ENCODE peak calls at places on chromosome 1, in ten cellular contexts. T is CD8-positive, alpha-beta memory T cell; P is colonic mucosa; F is mucosa of descending colon; N is GM23248; M is pancreas; U is body of pancreas; D is upper lobe of right lung; G is upper lobe of left lung; Y is OCI-LY7. O is an unnamed sample.
A peak's percentile ranks its signal among the peaks of the same experiment; 100 is the strongest.

GRCh38 chr1:23657659-23658275 is 33.8 kb upstream of the RPL11 start:
- DNase-seq in G (no peak), Y (peak; percentile 80), N (peak; percentile 71), P (peak; percentile 53), D (peak; percentile 75), F (no peak), M (no peak), U (peak; percentile 43), T (peak; percentile 17), O (no peak)

GRCh38 chr1:23743287-23744052 is at the start of gene ELOA:
- DNase-seq in D (peak; percentile 91), G (peak; percentile 95), P (peak; percentile 84), U (peak; percentile 69), N (peak; percentile 90), Y (peak; percentile 84), F (peak; percentile 88), M (peak; percentile 92), T (peak; percentile 68), O (no peak)

GRCh38 chr1:15799928-15800835 is 7.3 kb downstream of the UQCRHL start:
- DNase-seq in N (peak; percentile 72), P (peak; percentile 94), M (peak; percentile 81), T (no peak), G (no peak), Y (no peak), D (peak; percentile 76), U (peak; percentile 90), F (peak; percentile 91), O (no peak)

GRCh38 chr1:154968731-154969130 is 1.8 kb downstream of the SHC1 start:
- DNase-seq in N (no peak), Y (no peak), U (no peak), T (no peak), M (no peak), G (no peak), F (no peak), P (no peak), D (no peak), O (no peak)

GRCh38 chr1:227372662-227373061 is 54.4 kb upstream of the CDC42BPA start:
- DNase-seq in U (peak; percentile 23), T (no peak), D (no peak), N (peak; percentile 68), G (no peak), P (no peak), Y (no peak), F (no peak), M (no peak), O (no peak)

GRCh38 chr1:200837931-200838571 is 34.7 kb upstream of the GPR25 start:
- DNase-seq in F (no peak), P (no peak), T (no peak), N (peak; percentile 54), U (no peak), Y (peak; percentile 21), D (no peak), G (no peak), M (no peak), O (peak; percentile 9)

GRCh38 chr1:100354971-100355394 is 2.7 kb downstream of the CDC14A start:
- DNase-seq in T (no peak), Y (peak; percentile 29), D (no peak), P (peak; percentile 25), G (no peak), U (peak; percentile 48), F (no peak), N (no peak), M (no peak), O (no peak)

GRCh38 chr1:53634571-53634979 is 104.4 kb downstream of the GLIS1 start:
- DNase-seq in U (no peak), T (no peak), M (no peak), Y (no peak), F (no peak), D (peak; percentile 42), G (no peak), P (no peak), N (no peak), O (no peak)

GRCh38 chr1:40796939-40797667 is 13.5 kb downstream of the KCNQ4 start:
- DNase-seq in F (no peak), T (no peak), G (no peak), P (no peak), Y (no peak), D (no peak), M (no peak), U (peak; percentile 62), N (peak; percentile 53), O (no peak)

GRCh38 chr1:67468066-67468718 is 38.0 kb upstream of the SERBP1 start:
- DNase-seq in F (no peak), Y (no peak), D (no peak), G (no peak), N (peak; percentile 47), U (no peak), M (no peak), T (no peak), P (no peak), O (no peak)

GRCh38 chr1:206842851-206843250 is 22.6 kb upstream of the IL20 start:
- DNase-seq in U (no peak), M (no peak), T (no peak), G (no peak), P (no peak), F (no peak), N (no peak), D (no peak), Y (no peak), O (no peak)

GRCh38 chr1:18217398-18218043 is 109.9 kb downstream of the IGSF21 start:
- DNase-seq in P (peak; percentile 63), M (no peak), G (no peak), F (no peak), U (peak; percentile 8), Y (peak; percentile 67), N (peak; percentile 49), D (no peak), T (no peak), O (no peak)

GRCh38 chr1:111369645-111370044 is 57.9 kb downstream of the OVGP1 start:
- DNase-seq in P (no peak), D (no peak), U (peak; percentile 83), Y (no peak), G (no peak), T (no peak), F (no peak), M (peak; percentile 67), N (no peak), O (no peak)

GRCh38 chr1:7770939-7771672 is at the start of gene VAMP3:
- DNase-seq in D (peak; percentile 96), G (peak; percentile 99), T (peak; percentile 82), P (peak; percentile 94), U (peak; percentile 89), M (peak; percentile 95), N (peak; percentile 90), Y (peak; percentile 80), F (peak; percentile 91), O (no peak)

GRCh38 chr1:58446368-58446767 is 100.2 kb downstream of the OMA1 start:
- DNase-seq in N (no peak), M (no peak), G (no peak), U (no peak), P (no peak), T (no peak), Y (no peak), D (no peak), F (no peak), O (no peak)

GRCh38 chr1:22051607-22052114 is 848 bp upstream of the CDC42 start:
- DNase-seq in F (no peak), T (no peak), G (no peak), M (no peak), Y (no peak), D (no peak), N (no peak), U (no peak), P (no peak), O (no peak)

GRCh38 chr1:22052115-22053017 is at the start of gene CDC42:
- DNase-seq in F (peak; percentile 99), D (peak; percentile 99), M (peak; percentile 99), U (peak; percentile 98), T (peak; percentile 94), Y (peak; percentile 97), N (peak; percentile 98), G (peak; percentile 99), P (peak; percentile 97), O (peak; percentile 65)

GRCh38 chr1:22053861-22054770 is 1.6 kb downstream of the CDC42 start:
- DNase-seq in N (peak; percentile 30), D (no peak), P (no peak), F (no peak), Y (no peak), M (no peak), T (no peak), U (no peak), G (peak; percentile 75), O (no peak)

GRCh38 chr1:22055463-22055862 is 3.0 kb downstream of the CDC42 start:
- DNase-seq in F (no peak), P (no peak), T (no peak), U (no peak), M (no peak), N (peak; percentile 28), G (no peak), D (no peak), Y (no peak), O (no peak)

GRCh38 chr1:22053018-22053860 is 730 bp downstream of the CDC42 start:
- DNase-seq in U (peak; percentile 64), D (peak; percentile 87), T (peak; percentile 36), G (peak; percentile 94), P (peak; percentile 54), N (peak; percentile 88), Y (peak; percentile 69), F (peak; percentile 81), M (peak; percentile 85), O (no peak)
- H3K36me3 ChIP-seq in U (no peaks in the 10 kb centered on the region), D (peaks cover 8% of the 10 kb centered on the region), T (no peaks in the 10 kb centered on the region), G (peaks cover 10% of the 10 kb centered on the region), P (no peaks in the 10 kb centered on the region), N (peaks cover 3% of the 10 kb centered on the region), Y (peaks cover 38% of the 10 kb centered on the region), F (no peaks in the 10 kb centered on the region), M (no peaks in the 10 kb centered on the region), O (no peaks in the 10 kb centered on the region)

GRCh38 chr1:62317021-62317768 is 2.0 kb downstream of the KANK4 start:
- DNase-seq in D (no peak), P (no peak), F (no peak), N (no peak), T (no peak), U (no peak), Y (no peak), G (no peak), M (no peak), O (no peak)
- H3K4me3 ChIP-seq in D (no peak overlapping the region), P (no peak overlapping the region), F (no peak overlapping the region), N (no peak overlapping the region), T (no peak overlapping the region), U (no peak overlapping the region), Y (no peak overlapping the region), G (no peak overlapping the region), M (no peak overlapping the region), O (no peak overlapping the region)

DNA sequence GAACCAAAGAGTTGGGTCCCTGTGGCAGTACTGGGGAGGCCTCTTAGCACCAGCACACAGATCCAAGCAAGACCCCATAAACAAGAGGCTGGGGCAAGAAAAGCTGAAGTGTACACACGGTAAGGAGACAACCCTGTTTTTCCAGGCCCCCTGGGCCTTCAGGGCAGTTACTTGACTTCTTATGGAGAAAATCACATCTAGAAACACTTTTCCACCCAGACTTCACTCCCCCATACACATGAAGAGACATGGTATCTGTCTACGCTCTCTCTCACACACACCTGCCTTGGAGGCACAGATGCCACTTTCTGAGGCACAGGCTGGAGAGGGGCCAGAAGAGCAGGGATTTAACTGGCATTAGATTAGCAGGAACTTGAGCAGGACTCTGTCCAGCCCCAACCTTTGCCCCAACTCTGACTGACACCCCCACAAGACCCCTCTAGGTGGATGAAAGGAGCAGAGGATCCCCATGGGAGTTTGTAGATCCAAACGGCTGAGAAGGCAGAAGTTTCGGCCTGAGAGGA is 2.2 kb downstream of the CERS2 start:
- DNase-seq in U (peak; percentile 42), F (no peak), M (no peak), N (no peak), P (no peak), Y (no peak), G (no peak), D (no peak), T (no peak), O (no peak)
- H3K36me3 ChIP-seq in U (peaks cover 4% of the 10 kb centered on the region), F (peaks cover 2% of the 10 kb centered on the region), M (no peaks in the 10 kb centered on the region), N (peaks cover 5% of the 10 kb centered on the region), P (peaks cover 4% of the 10 kb centered on the region), Y (peaks cover 17% of the 10 kb centered on the region), G (peaks cover 17% of the 10 kb centered on the region), D (peaks cover 17% of the 10 kb centered on the region), T (peaks cover 11% of the 10 kb centered on the region), O (peaks cover 12% of the 10 kb centered on the region)

GRCh38 chr1:33334081-33334552 is 13.2 kb upstream of the A3GALT2 start:
- DNase-seq in N (peak; percentile 90), Y (no peak), U (peak; percentile 65), P (no peak), M (no peak), G (no peak), T (no peak), D (no peak), F (peak; percentile 64), O (no peak)
- H3K4me3 ChIP-seq in N (peak overlapping the region; percentile 42), Y (no peak overlapping the region), U (no peak overlapping the region), P (no peak overlapping the region), M (no peak overlapping the region), G (no peak overlapping the region), T (no peak overlapping the region), D (peak overlapping the region; percentile 1), F (no peak overlapping the region), O (no peak overlapping the region)

O was measured in BJ.